ENCODE peak calls at places on chromosomes 3 and 15, in six cellular contexts. K, O, A, G, F and M are unnamed samples.

GRCh38 chr3:46561951-46562350 is 4.2 kb downstream of the LRRC2 start:
- DNase-seq in O (no peak), F (no peak), G (no peak), K (no peak), A (no peak), M (no peak)

GRCh38 chr3:71581451-71581980 is 2.0 kb downstream of the FOXP1 start:
- DNase-seq in K (peak; percentile 74), F (peak; percentile 21), G (no peak), O (no peak), A (peak; percentile 27), M (peak; percentile 55)

GRCh38 chr3:14434541-14435151 is 32.2 kb downstream of the SLC6A6 start:
- DNase-seq in A (no peak), O (peak; percentile 29), K (no peak), F (no peak), G (no peak), M (no peak)

GRCh38 chr15:58378241-58379085 is 53.3 kb upstream of the LIPC start:
- DNase-seq in F (no peak), O (no peak), G (no peak), K (no peak), A (peak; percentile 61), M (no peak)

GRCh38 chr3:35639251-35640185 is at the start of gene ARPP21:
- DNase-seq in A (no peak), F (no peak), K (peak; percentile 61), G (no peak), O (peak; percentile 43), M (peak; percentile 66)

GRCh38 chr3:24641628-24642027 is 147.0 kb upstream of the THRB start:
- DNase-seq in K (no peak), G (no peak), F (no peak), A (no peak), O (no peak), M (no peak)

GRCh38 chr3:72606005-72606800 is 242.0 kb downstream of the SHQ1 start:
- DNase-seq in A (no peak), O (no peak), F (no peak), K (no peak), G (no peak), M (no peak)

GRCh38 chr3:120894285-120894684 is 13.7 kb upstream of the STXBP5L start:
- DNase-seq in O (no peak), A (no peak), K (no peak), F (no peak), G (no peak), M (no peak)

GRCh38 chr3:191246628-191247027 is 47.6 kb downstream of the OSTN start:
- DNase-seq in O (no peak), G (peak; percentile 41), A (peak; percentile 54), K (no peak), F (no peak), M (no peak)

GRCh38 chr15:101614761-101615160 is 37.4 kb downstream of the TM2D3 start:
- DNase-seq in F (no peak), O (no peak), A (no peak), G (no peak), K (no peak), M (no peak)

GRCh38 chr3:98504534-98504933 is 7.1 kb downstream of the OR5K2 start:
- DNase-seq in G (peak; percentile 22), O (no peak), A (peak; percentile 3), F (no peak), K (no peak), M (no peak)

GRCh38 chr3:52216585-52217408 is 8.6 kb downstream of the TLR9 start:
- DNase-seq in G (peak; percentile 77), A (peak; percentile 61), F (peak; percentile 38), O (no peak), K (no peak), M (no peak)

GRCh38 chr3:119571688-119572087 is 7.6 kb upstream of the ADPRH start:
- DNase-seq in A (no peak), O (no peak), G (no peak), F (no peak), K (no peak), M (no peak)

GRCh38 chr3:46974421-46975227 is 1.9 kb downstream of the CCDC12 start:
- DNase-seq in G (no peak), F (no peak), K (peak; percentile 69), A (no peak), O (no peak), M (peak; percentile 60)

GRCh38 chr15:77186518-77187095 is 115.7 kb upstream of the TSPAN3 start:
- DNase-seq in A (peak; percentile 81), O (no peak), K (peak; percentile 48), F (no peak), G (no peak), M (peak; percentile 55)

GRCh38 chr3:71600646-71601288 is 17.2 kb upstream of the FOXP1 start:
- DNase-seq in F (no peak), O (no peak), K (no peak), G (no peak), A (peak; percentile 38), M (no peak)

GRCh38 chr3:186283651-186284445 is 78.2 kb downstream of the DGKG start:
- DNase-seq in O (no peak), F (no peak), G (no peak), A (peak; percentile 72), K (no peak), M (no peak)

GRCh38 chr3:52554026-52554755 is 17.8 kb downstream of the UQCC5 start:
- DNase-seq in A (no peak), O (no peak), G (no peak), K (no peak), F (no peak), M (no peak)

GRCh38 chr3:196280689-196281463 is 6.7 kb downstream of the PCYT1A start:
- DNase-seq in A (no peak), F (no peak), K (no peak), O (no peak), G (no peak), M (no peak)

GRCh38 chr15:39908186-39908585 is 11.9 kb downstream of the GPR176 start:
- DNase-seq in K (no peak), A (peak; percentile 93), G (peak; percentile 64), O (no peak), F (no peak), M (no peak)

GRCh38 chr3:130508970-130509369 is 8.0 kb upstream of the COL6A6 start:
- DNase-seq in F (no peak), A (peak; percentile 18), O (no peak), G (no peak), K (no peak), M (no peak)

GRCh38 chr15:51759557-51760070 is 8.2 kb downstream of the TMOD2 start:
- DNase-seq in F (no peak), A (peak; percentile 97), O (no peak), G (peak; percentile 36), K (no peak), M (peak; percentile 38)

GRCh38 chr3:18847583-18848197 is 300.6 kb upstream of the KCNH8 start:
- DNase-seq in F (no peak), O (no peak), A (peak; percentile 0), K (peak; percentile 59), G (peak; percentile 0), M (peak; percentile 55)

GRCh38 chr3:123025642-123026521 is 1.7 kb downstream of the SEMA5B start:
- DNase-seq in G (no peak), A (no peak), O (no peak), K (no peak), F (no peak), M (no peak)

GRCh38 chr3:29868702-29869101 is 587.8 kb downstream of the RBMS3 start:
- DNase-seq in F (no peak), O (no peak), K (no peak), A (no peak), G (no peak), M (no peak)

GRCh38 chr15:91586542-91586941 is 267.0 kb upstream of the SLCO3A1 start:
- DNase-seq in G (no peak), A (no peak), F (no peak), K (no peak), O (no peak), M (no peak)

GRCh38 chr3:177015881-177016280 is 181.4 kb downstream of the TBL1XR1 start:
- DNase-seq in F (no peak), G (no peak), O (no peak), A (no peak), K (no peak), M (no peak)

GRCh38 chr15:58275785-58276184 is 137.6 kb downstream of the AQP9 start:
- DNase-seq in O (no peak), F (no peak), G (no peak), A (no peak), K (no peak), M (no peak)

GRCh38 chr3:55615694-55616310 is 128.7 kb upstream of the WNT5A start:
- DNase-seq in F (no peak), K (no peak), G (no peak), O (no peak), A (no peak), M (no peak)

GRCh38 chr15:31752363-31752762 is 278.0 kb upstream of the CHRNA7 start:
- DNase-seq in G (no peak), F (no peak), K (no peak), O (no peak), A (peak; percentile 33), M (no peak)

GRCh38 chr3:109023656-109024254 is 70.1 kb upstream of the GUCA1C start:
- DNase-seq in O (peak; percentile 14), F (peak; percentile 10), K (peak; percentile 47), A (peak; percentile 71), G (peak; percentile 27), M (peak; percentile 65)

GRCh38 chr15:57692709-57693108 is 13.8 kb upstream of the POLR2M start:
- DNase-seq in G (no peak), F (no peak), K (no peak), A (peak; percentile 73), O (no peak), M (no peak)

GRCh38 chr15:37102315-37103021 is 2.1 kb upstream of the MEIS2 start:
- DNase-seq in A (no peak), O (no peak), F (no peak), G (no peak), K (peak; percentile 12), M (no peak)

GRCh38 chr15:27495963-27496459 is 525.0 kb downstream of the GABRG3 start:
- DNase-seq in G (no peak), F (no peak), A (no peak), K (no peak), O (no peak), M (no peak)

GRCh38 chr3:60048447-60048848 is 998.6 kb upstream of the CFAP20DC start:
- DNase-seq in K (no peak), O (no peak), A (no peak), F (no peak), G (no peak), M (no peak)

GRCh38 chr15:47129033-47129432 is 588.3 kb upstream of the SEMA6D start:
- DNase-seq in G (no peak), O (no peak), K (no peak), A (no peak), F (no peak), M (no peak)